ENCODE peak calls at places on chromosomes 12 and 14, in seven cellular contexts. One of them, this sample, is unnamed.

GRCh38 chr14:99157676-99158075 is 114.3 kb downstream of the BCL11B start:
- DNase-seq in GM10248: no peak
- DNase-seq in spleen: no peak
- DNase-seq in endothelial cell: no peak
- DNase-seq in heart right ventricle: no peak
- DNase-seq in bronchial epithelial cell: no peak
- DNase-seq in RWPE1: no peak
- DNase-seq in this sample: no peak

GRCh38 chr14:53022593-53022992 is 71.7 kb upstream of the FERMT2 start:
- DNase-seq in GM10248: no peak
- DNase-seq in spleen: no peak
- DNase-seq in endothelial cell: no peak
- DNase-seq in heart right ventricle: no peak
- DNase-seq in bronchial epithelial cell: no peak
- DNase-seq in RWPE1: no peak
- DNase-seq in this sample: no peak

GRCh38 chr14:68349900-68350323 is 443.0 kb downstream of the ZFP36L1 start:
- DNase-seq in GM10248: no peak
- DNase-seq in spleen: no peak
- DNase-seq in endothelial cell: no peak
- DNase-seq in heart right ventricle: no peak
- DNase-seq in bronchial epithelial cell: peak; percentile 62
- DNase-seq in RWPE1: no peak
- DNase-seq in this sample: no peak

GRCh38 chr14:64656986-64657385 is 47.2 kb upstream of the PLEKHG3 start:
- DNase-seq in GM10248: no peak
- DNase-seq in spleen: no peak
- DNase-seq in endothelial cell: no peak
- DNase-seq in heart right ventricle: no peak
- DNase-seq in bronchial epithelial cell: no peak
- DNase-seq in RWPE1: no peak
- DNase-seq in this sample: no peak

GRCh38 chr12:64655141-64655540 is 44.8 kb downstream of the RASSF3 start:
- DNase-seq in GM10248: no peak
- DNase-seq in spleen: no peak
- DNase-seq in endothelial cell: no peak
- DNase-seq in heart right ventricle: no peak
- DNase-seq in bronchial epithelial cell: peak; percentile 33
- DNase-seq in RWPE1: no peak
- DNase-seq in this sample: no peak

GRCh38 chr12:131226345-131227265 is 272.9 kb downstream of the ADGRD1 start:
- DNase-seq in GM10248: no peak
- DNase-seq in spleen: peak; percentile 54
- DNase-seq in endothelial cell: no peak
- DNase-seq in heart right ventricle: no peak
- DNase-seq in bronchial epithelial cell: no peak
- DNase-seq in RWPE1: no peak
- DNase-seq in this sample: peak; percentile 49

GRCh38 chr12:67428431-67428830 is 159.3 kb downstream of the CAND1 start:
- DNase-seq in GM10248: no peak
- DNase-seq in spleen: no peak
- DNase-seq in endothelial cell: no peak
- DNase-seq in heart right ventricle: no peak
- DNase-seq in bronchial epithelial cell: peak; percentile 68
- DNase-seq in RWPE1: no peak
- DNase-seq in this sample: no peak

GRCh38 chr14:101707285-101707842 is 54.1 kb upstream of the PPP2R5C start:
- DNase-seq in GM10248: peak; percentile 78
- DNase-seq in spleen: no peak
- DNase-seq in endothelial cell: peak; percentile 59
- DNase-seq in heart right ventricle: no peak
- DNase-seq in bronchial epithelial cell: peak; percentile 70
- DNase-seq in RWPE1: peak; percentile 71
- DNase-seq in this sample: no peak

GRCh38 chr14:92726135-92726932 is 22.1 kb downstream of the LGMN start:
- DNase-seq in GM10248: no peak
- DNase-seq in spleen: no peak
- DNase-seq in endothelial cell: no peak
- DNase-seq in heart right ventricle: peak; percentile 62
- DNase-seq in bronchial epithelial cell: peak; percentile 92
- DNase-seq in RWPE1: peak; percentile 89
- DNase-seq in this sample: no peak

GRCh38 chr12:92363295-92364146 is 217.9 kb upstream of the BTG1 start:
- DNase-seq in GM10248: peak; percentile 61
- DNase-seq in spleen: peak; percentile 81
- DNase-seq in endothelial cell: no peak
- DNase-seq in heart right ventricle: peak; percentile 36
- DNase-seq in bronchial epithelial cell: no peak
- DNase-seq in RWPE1: no peak
- DNase-seq in this sample: no peak

GRCh38 chr12:115337693-115338543 is 653.9 kb upstream of the TBX3 start:
- DNase-seq in GM10248: no peak
- DNase-seq in spleen: no peak
- DNase-seq in endothelial cell: no peak
- DNase-seq in heart right ventricle: peak; percentile 18
- DNase-seq in bronchial epithelial cell: peak; percentile 95
- DNase-seq in RWPE1: peak; percentile 64
- DNase-seq in this sample: no peak

GRCh38 chr14:60602312-60602711 is 47.0 kb downstream of the SIX1 start:
- DNase-seq in GM10248: no peak
- DNase-seq in spleen: no peak
- DNase-seq in endothelial cell: no peak
- DNase-seq in heart right ventricle: no peak
- DNase-seq in bronchial epithelial cell: no peak
- DNase-seq in RWPE1: no peak
- DNase-seq in this sample: no peak

GRCh38 chr12:10033783-10034381 is 3.4 kb downstream of the CLEC9A start:
- DNase-seq in GM10248: no peak
- DNase-seq in spleen: no peak
- DNase-seq in endothelial cell: no peak
- DNase-seq in heart right ventricle: no peak
- DNase-seq in bronchial epithelial cell: peak; percentile 27
- DNase-seq in RWPE1: peak; percentile 5
- DNase-seq in this sample: no peak

GRCh38 chr14:20455355-20456300 is 602 bp downstream of the APEX1 start:
- DNase-seq in GM10248: peak; percentile 50
- DNase-seq in spleen: peak; percentile 83
- DNase-seq in endothelial cell: no peak
- DNase-seq in heart right ventricle: no peak
- DNase-seq in bronchial epithelial cell: peak; percentile 77
- DNase-seq in RWPE1: peak; percentile 76
- DNase-seq in this sample: no peak

GRCh38 chr12:113794774-113795173 is 171.4 kb downstream of the RBM19 start:
- DNase-seq in GM10248: no peak
- DNase-seq in spleen: no peak
- DNase-seq in endothelial cell: no peak
- DNase-seq in heart right ventricle: no peak
- DNase-seq in bronchial epithelial cell: no peak
- DNase-seq in RWPE1: no peak
- DNase-seq in this sample: no peak

GRCh38 chr14:61925043-61925442 is 162.8 kb downstream of the SNAPC1 start:
- DNase-seq in GM10248: peak; percentile 15
- DNase-seq in spleen: no peak
- DNase-seq in endothelial cell: peak; percentile 17
- DNase-seq in heart right ventricle: no peak
- DNase-seq in bronchial epithelial cell: peak; percentile 56
- DNase-seq in RWPE1: no peak
- DNase-seq in this sample: no peak

GRCh38 chr12:21073822-21074460 is 57.1 kb upstream of the SLCO1B1 start:
- DNase-seq in GM10248: no peak
- DNase-seq in spleen: no peak
- DNase-seq in endothelial cell: no peak
- DNase-seq in heart right ventricle: no peak
- DNase-seq in bronchial epithelial cell: peak; percentile 43
- DNase-seq in RWPE1: no peak
- DNase-seq in this sample: no peak

GRCh38 chr12:123937707-123938600 is 34.7 kb downstream of the CCDC92 start:
- DNase-seq in GM10248: no peak
- DNase-seq in spleen: peak; percentile 80
- DNase-seq in endothelial cell: no peak
- DNase-seq in heart right ventricle: no peak
- DNase-seq in bronchial epithelial cell: no peak
- DNase-seq in RWPE1: no peak
- DNase-seq in this sample: no peak

GRCh38 chr12:65609359-65609771 is 214.9 kb upstream of the HMGA2 start:
- DNase-seq in GM10248: no peak
- DNase-seq in spleen: no peak
- DNase-seq in endothelial cell: no peak
- DNase-seq in heart right ventricle: no peak
- DNase-seq in bronchial epithelial cell: peak; percentile 88
- DNase-seq in RWPE1: peak; percentile 71
- DNase-seq in this sample: no peak

DNA sequence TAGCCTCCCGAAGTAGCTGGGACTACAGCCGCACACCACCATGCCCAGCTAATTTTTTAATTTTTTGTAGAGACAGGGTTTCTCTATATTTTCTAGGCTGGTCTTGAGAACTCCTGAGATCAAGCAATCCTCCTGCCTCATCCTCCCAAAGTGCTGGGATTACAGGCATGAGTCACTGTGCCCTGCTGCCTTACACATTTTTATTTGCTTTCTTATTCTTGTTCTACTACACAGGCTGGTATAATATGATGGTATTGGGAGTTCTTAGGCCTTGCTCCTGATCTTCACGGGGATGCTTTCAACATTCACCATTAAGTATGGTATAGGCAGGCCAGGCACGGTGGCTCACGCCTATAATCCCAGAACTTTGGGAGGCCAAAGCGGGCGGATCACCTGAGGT is 21.2 kb downstream of the DGLUCY start:
- DNase-seq in GM10248: no peak
- DNase-seq in spleen: no peak
- DNase-seq in endothelial cell: no peak
- DNase-seq in heart right ventricle: no peak
- DNase-seq in bronchial epithelial cell: no peak
- DNase-seq in RWPE1: no peak
- DNase-seq in this sample: no peak
- TF ChIP-seq CTCF in GM10248: no peak
- TF ChIP-seq CTCF in spleen: no peak
- TF ChIP-seq CTCF in endothelial cell: no peak
- TF ChIP-seq CTCF in heart right ventricle: no peak
- TF ChIP-seq CTCF in bronchial epithelial cell: no peak
- TF ChIP-seq CTCF in RWPE1: no peak
- TF ChIP-seq CTCF in this sample: no peak

GRCh38 chr14:58650857-58651256 is 13.1 kb downstream of the DACT1 start:
- DNase-seq in GM10248: no peak
- DNase-seq in spleen: no peak
- DNase-seq in endothelial cell: no peak
- DNase-seq in heart right ventricle: no peak
- DNase-seq in bronchial epithelial cell: no peak
- DNase-seq in RWPE1: no peak
- DNase-seq in this sample: no peak

GRCh38 chr14:58643366-58643765 is 5.6 kb downstream of the DACT1 start:
- DNase-seq in GM10248: no peak
- DNase-seq in spleen: no peak
- DNase-seq in endothelial cell: no peak
- DNase-seq in heart right ventricle: no peak
- DNase-seq in bronchial epithelial cell: no peak
- DNase-seq in RWPE1: no peak
- DNase-seq in this sample: no peak

GRCh38 chr14:58645641-58646040 is 7.9 kb downstream of the DACT1 start:
- DNase-seq in GM10248: no peak
- DNase-seq in spleen: no peak
- DNase-seq in endothelial cell: no peak
- DNase-seq in heart right ventricle: no peak
- DNase-seq in bronchial epithelial cell: no peak
- DNase-seq in RWPE1: no peak
- DNase-seq in this sample: no peak

GRCh38 chr14:58646479-58646878 is 8.7 kb downstream of the DACT1 start:
- DNase-seq in GM10248: no peak
- DNase-seq in spleen: no peak
- DNase-seq in endothelial cell: no peak
- DNase-seq in heart right ventricle: no peak
- DNase-seq in bronchial epithelial cell: no peak
- DNase-seq in RWPE1: no peak
- DNase-seq in this sample: no peak

GRCh38 chr14:58647777-58648176 is 10.0 kb downstream of the DACT1 start:
- DNase-seq in GM10248: no peak
- DNase-seq in spleen: no peak
- DNase-seq in endothelial cell: no peak
- DNase-seq in heart right ventricle: no peak
- DNase-seq in bronchial epithelial cell: no peak
- DNase-seq in RWPE1: no peak
- DNase-seq in this sample: no peak
- TF ChIP-seq CTCF in GM10248: no peak
- TF ChIP-seq CTCF in spleen: no peak
- TF ChIP-seq CTCF in endothelial cell: no peak
- TF ChIP-seq CTCF in heart right ventricle: no peak
- TF ChIP-seq CTCF in bronchial epithelial cell: no peak
- TF ChIP-seq CTCF in RWPE1: no peak
- TF ChIP-seq CTCF in this sample: no peak

GRCh38 chr12:125685885-125686284 is 620.6 kb downstream of the AACS start:
- DNase-seq in GM10248: no peak
- DNase-seq in spleen: no peak
- DNase-seq in endothelial cell: no peak
- DNase-seq in heart right ventricle: no peak
- DNase-seq in bronchial epithelial cell: no peak
- DNase-seq in RWPE1: no peak
- DNase-seq in this sample: no peak

GRCh38 chr12:125687820-125688219 is 622.6 kb downstream of the AACS start:
- DNase-seq in GM10248: no peak
- DNase-seq in spleen: no peak
- DNase-seq in endothelial cell: no peak
- DNase-seq in heart right ventricle: no peak
- DNase-seq in bronchial epithelial cell: no peak
- DNase-seq in RWPE1: no peak
- DNase-seq in this sample: no peak

GRCh38 chr12:125684968-125685790 is 619.9 kb downstream of the AACS start:
- DNase-seq in GM10248: no peak
- DNase-seq in spleen: no peak
- DNase-seq in endothelial cell: no peak
- DNase-seq in heart right ventricle: no peak
- DNase-seq in bronchial epithelial cell: no peak
- DNase-seq in RWPE1: no peak
- DNase-seq in this sample: no peak

GRCh38 chr12:125687403-125687802 is 622.2 kb downstream of the AACS start:
- DNase-seq in GM10248: no peak
- DNase-seq in spleen: no peak
- DNase-seq in endothelial cell: no peak
- DNase-seq in heart right ventricle: no peak
- DNase-seq in bronchial epithelial cell: no peak
- DNase-seq in RWPE1: no peak
- DNase-seq in this sample: no peak

GRCh38 chr12:125683748-125684381 is 618.6 kb downstream of the AACS start:
- DNase-seq in GM10248: peak; percentile 58
- DNase-seq in spleen: no peak
- DNase-seq in endothelial cell: peak; percentile 86
- DNase-seq in heart right ventricle: no peak
- DNase-seq in bronchial epithelial cell: no peak
- DNase-seq in RWPE1: no peak
- DNase-seq in this sample: no peak
- TF ChIP-seq CTCF in GM10248: peak; percentile 45
- TF ChIP-seq CTCF in spleen: peak; percentile 24
- TF ChIP-seq CTCF in endothelial cell: peak; percentile 89
- TF ChIP-seq CTCF in heart right ventricle: peak; percentile 36
- TF ChIP-seq CTCF in bronchial epithelial cell: no peak
- TF ChIP-seq CTCF in RWPE1: no peak
- TF ChIP-seq CTCF in this sample: peak; percentile 26

DNA sequence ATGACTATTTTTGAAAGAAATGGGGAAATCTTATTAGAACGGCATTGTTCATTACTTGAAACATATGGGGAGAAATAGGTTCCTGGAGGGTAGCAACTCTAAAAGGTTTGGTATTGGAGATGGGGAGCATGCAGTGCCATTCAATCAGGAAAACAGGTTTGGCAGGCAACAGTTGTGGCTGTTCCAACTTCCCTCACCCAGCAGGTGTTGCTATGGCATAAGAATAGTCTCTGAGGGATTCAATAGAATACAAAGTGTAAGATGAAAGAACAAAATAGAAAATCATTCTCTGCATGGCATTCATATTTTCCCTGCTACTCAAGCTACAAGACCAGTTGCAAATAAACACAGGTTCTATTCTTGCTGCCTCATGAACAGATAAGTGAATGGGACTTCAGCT is 393.3 kb upstream of the RPL10L start:
- DNase-seq in GM10248: no peak
- DNase-seq in spleen: no peak
- DNase-seq in endothelial cell: peak; percentile 25
- DNase-seq in heart right ventricle: no peak
- DNase-seq in bronchial epithelial cell: peak; percentile 33
- DNase-seq in RWPE1: no peak
- DNase-seq in this sample: no peak
- TF ChIP-seq CTCF in GM10248: no peak
- TF ChIP-seq CTCF in spleen: no peak
- TF ChIP-seq CTCF in endothelial cell: no peak
- TF ChIP-seq CTCF in heart right ventricle: peak; percentile 12
- TF ChIP-seq CTCF in bronchial epithelial cell: peak; percentile 34
- TF ChIP-seq CTCF in RWPE1: no peak
- TF ChIP-seq CTCF in this sample: peak; percentile 62

This sample was measured in chondrocyte.